ENCODE peak calls at places on chromosomes 5 and 9, in six cellular contexts. V, T, G, O, B and F are unnamed samples.

GRCh38 chr5:136425914-136426313 is 60.6 kb upstream of the TRPC7 start:
- DNase-seq in V (no peak), T (no peak), G (no peak), O (no peak), B (no peak), F (no peak)

GRCh38 chr9:123044556-123044955 is 11.1 kb downstream of the GPR21 start:
- DNase-seq in V (no peak), T (no peak), G (peak), O (no peak), B (no peak), F (no peak)

GRCh38 chr5:97534166-97534565 is 351.1 kb upstream of the RIOK2 start:
- DNase-seq in V (peak), T (peak), G (peak), O (peak), B (peak), F (peak)

GRCh38 chr5:102596951-102597350 is 98.2 kb upstream of the SLCO6A1 start:
- DNase-seq in V (no peak), T (no peak), G (no peak), O (no peak), B (no peak), F (no peak)

GRCh38 chr5:135934939-135935338 is 19.8 kb downstream of the LECT2 start:
- DNase-seq in V (no peak), T (no peak), G (peak), O (no peak), B (no peak), F (no peak)

GRCh38 chr5:148542812-148543211 is 111.5 kb downstream of the HTR4 start:
- DNase-seq in V (no peak), T (no peak), G (no peak), O (no peak), B (no peak), F (no peak)

GRCh38 chr5:133440467-133441115 is 171.8 kb downstream of the FSTL4 start:
- DNase-seq in V (no peak), T (no peak), G (peak), O (no peak), B (no peak), F (no peak)

GRCh38 chr5:87888139-87888538 is 380.5 kb downstream of the TMEM161B start:
- DNase-seq in V (no peak), T (no peak), G (no peak), O (no peak), B (no peak), F (no peak)

GRCh38 chr9:17589771-17590170 is 10.9 kb downstream of the SH3GL2 start:
- DNase-seq in V (no peak), T (no peak), G (no peak), O (no peak), B (no peak), F (no peak)

GRCh38 chr5:157126-157715 is 34.1 kb upstream of the LRRC14B start:
- DNase-seq in V (no peak), T (no peak), G (no peak), O (no peak), B (no peak), F (no peak)

GRCh38 chr9:107710988-107711387 is 221.4 kb upstream of the KLF4 start:
- DNase-seq in V (no peak), T (no peak), G (peak), O (no peak), B (no peak), F (no peak)

GRCh38 chr5:139473565-139473964 is 2.8 kb downstream of the SMIM33 start:
- DNase-seq in V (no peak), T (no peak), G (peak), O (no peak), B (no peak), F (peak)

GRCh38 chr9:31808770-31809169 is 575.7 kb upstream of the ACO1 start:
- DNase-seq in V (no peak), T (no peak), G (no peak), O (no peak), B (no peak), F (no peak)

GRCh38 chr9:125889524-125890473 is 142.6 kb downstream of the PBX3 start:
- DNase-seq in V (peak), T (peak), G (peak), O (no peak), B (peak), F (no peak)

GRCh38 chr5:34976347-34976746 is 47.0 kb downstream of the DNAJC21 start:
- DNase-seq in V (no peak), T (no peak), G (no peak), O (no peak), B (no peak), F (no peak)

GRCh38 chr5:2865856-2866546 is 114.5 kb upstream of the IRX2 start:
- DNase-seq in V (no peak), T (no peak), G (no peak), O (no peak), B (no peak), F (no peak)

GRCh38 chr5:166907314-166907713 is 1384.1 kb upstream of the WWC1 start:
- DNase-seq in V (no peak), T (no peak), G (peak), O (no peak), B (no peak), F (no peak)

GRCh38 chr9:86097510-86098224 is 1.7 kb downstream of the GOLM1 start:
- DNase-seq in V (no peak), T (no peak), G (no peak), O (no peak), B (no peak), F (no peak)

GRCh38 chr9:120110520-120110919 is 469.4 kb downstream of the CDK5RAP2 start:
- DNase-seq in V (no peak), T (no peak), G (no peak), O (no peak), B (peak), F (no peak)

GRCh38 chr5:4100739-4101138 is 505.1 kb downstream of the IRX1 start:
- DNase-seq in V (no peak), T (no peak), G (no peak), O (no peak), B (no peak), F (no peak)

GRCh38 chr5:135053278-135053677 is 19.2 kb upstream of the PITX1 start:
- DNase-seq in V (no peak), T (no peak), G (no peak), O (no peak), B (no peak), F (no peak)